ENCODE peak calls at places on chromosomes 13 and 19, in five cellular contexts. D is iris pigment epithelial cell, O is T-helper 9 cell, X is coronary artery, A is endodermal cell. I is an unnamed sample.

GRCh38 chr13:102907886-102908515 is 62.2 kb downstream of the ERCC5 start:
- DNase-seq in D (peak), O (no peak), X (no peak), A (no peak), I (no peak)

GRCh38 chr19:54345938-54346386 is 7.0 kb upstream of the LILRA4 start:
- DNase-seq in D (no peak), O (no peak), X (no peak), A (no peak), I (no peak)

GRCh38 chr19:10227215-10227971 is 3.7 kb downstream of the S1PR2 start:
- DNase-seq in D (no peak), O (no peak), X (peak), A (peak), I (no peak)

GRCh38 chr19:33374406-33374703 is 846 bp downstream of the CEBPG start:
- DNase-seq in D (peak), O (no peak), X (no peak), A (no peak), I (no peak)

GRCh38 chr13:46629811-46630413 is 76.9 kb downstream of the LRCH1 start:
- DNase-seq in D (no peak), O (no peak), X (no peak), A (no peak), I (no peak)

GRCh38 chr19:42528354-42529247 is at the start of gene CEACAM1:
- DNase-seq in D (peak), O (peak), X (no peak), A (no peak), I (no peak)

GRCh38 chr13:65854431-65854830 is 1375.7 kb downstream of the PCDH9 start:
- DNase-seq in D (no peak), O (no peak), X (no peak), A (no peak), I (no peak)

GRCh38 chr19:45195764-45196163 is 17.2 kb downstream of the BLOC1S3 start:
- DNase-seq in D (no peak), O (no peak), X (no peak), A (no peak), I (no peak)

GRCh38 chr19:38266981-38267597 is 2.7 kb downstream of the SPINT2 start:
- DNase-seq in D (peak), O (no peak), X (no peak), A (no peak), I (no peak)

GRCh38 chr19:41172297-41173164 is 20.5 kb upstream of the CYP2S1 start:
- DNase-seq in D (no peak), O (no peak), X (no peak), A (peak), I (no peak)

GRCh38 chr19:38990949-38991697 is 15.6 kb upstream of the FBXO17 start:
- DNase-seq in D (no peak), O (no peak), X (no peak), A (no peak), I (no peak)

GRCh38 chr13:78689011-78689410 is 30.1 kb upstream of the OBI1 start:
- DNase-seq in D (no peak), O (no peak), X (no peak), A (no peak), I (no peak)

GRCh38 chr13:46181799-46182490 is at the start of gene LCP1:
- DNase-seq in D (no peak), O (peak), X (no peak), A (peak), I (no peak)

GRCh38 chr19:16456652-16457194 is 15.0 kb downstream of the EPS15L1 start:
- DNase-seq in D (no peak), O (no peak), X (no peak), A (no peak), I (no peak)

GRCh38 chr19:53898680-53899341 is 10.3 kb upstream of the CACNG7 start:
- DNase-seq in D (no peak), O (no peak), X (no peak), A (peak), I (no peak)

GRCh38 chr19:46416077-46416709 is 2.8 kb upstream of the CCDC8 start:
- DNase-seq in D (peak), O (no peak), X (peak), A (peak), I (peak)

GRCh38 chr19:2055871-2056809 is 5.1 kb upstream of the MKNK2 start:
- DNase-seq in D (peak), O (no peak), X (no peak), A (peak), I (no peak)

GRCh38 chr13:45068036-45069001 is 52.0 kb upstream of the GTF2F2 start:
- DNase-seq in D (no peak), O (no peak), X (no peak), A (no peak), I (no peak)

GRCh38 chr13:97506511-97506910 is 72.5 kb downstream of the RAP2A start:
- DNase-seq in D (peak), O (no peak), X (no peak), A (no peak), I (no peak)

GRCh38 chr19:14798760-14799159 is 20.4 kb upstream of the ADGRE2 start:
- DNase-seq in D (no peak), O (no peak), X (no peak), A (no peak), I (no peak)

GRCh38 chr19:18000981-18001836 is 6.8 kb upstream of the ARRDC2 start:
- DNase-seq in D (peak), O (peak), X (peak), A (peak), I (peak)

GRCh38 chr19:50325310-50326100 is 3.7 kb downstream of the KCNC3 start:
- DNase-seq in D (peak), O (peak), X (no peak), A (peak), I (peak)

GRCh38 chr13:90552702-90553101 is 794.8 kb upstream of the MIR17HG start:
- DNase-seq in D (no peak), O (no peak), X (no peak), A (no peak), I (no peak)

GRCh38 chr19:33386361-33386858 is 12.9 kb downstream of the CEBPG start:
- DNase-seq in D (no peak), O (no peak), X (no peak), A (no peak), I (no peak)

GRCh38 chr19:17285415-17286135 is 3.9 kb downstream of the ANKLE1 start:
- DNase-seq in D (no peak), O (no peak), X (no peak), A (no peak), I (no peak)

GRCh38 chr19:47032171-47032811 is 12.7 kb downstream of the NPAS1 start:
- DNase-seq in D (peak), O (peak), X (no peak), A (peak), I (peak)

I was measured in D721Med.